ENCODE peak calls at places on chromosomes 16 and 17, in ten cellular contexts. D, Z, K, Y, G, P, O, N, B and Q are unnamed samples.

GRCh38 chr16:49216593-49216992 is 65.0 kb downstream of the CBLN1 start:
- DNase-seq in D (no peak), Z (no peak), K (no peak), Y (no peak), G (no peak), P (no peak), O (no peak), N (no peak), B (no peak), Q (no peak)

GRCh38 chr16:49158029-49158642 is 123.5 kb downstream of the CBLN1 start:
- DNase-seq in D (no peak), Z (peak; percentile 1), K (no peak), Y (peak; percentile 28), G (peak; percentile 32), P (no peak), O (peak; percentile 9), N (no peak), B (no peak), Q (no peak)

GRCh38 chr17:60598001-60598736 is 1.8 kb upstream of the PPM1D start:
- DNase-seq in D (no peak), Z (no peak), K (no peak), Y (no peak), G (peak; percentile 1), P (no peak), O (no peak), N (no peak), B (no peak), Q (no peak)

GRCh38 chr17:50206604-50207293 is 5.3 kb upstream of the COL1A1 start:
- DNase-seq in D (peak; percentile 43), Z (no peak), K (no peak), Y (no peak), G (peak; percentile 42), P (no peak), O (no peak), N (peak; percentile 97), B (peak; percentile 88), Q (no peak)

GRCh38 chr17:41651625-41652460 is 27.5 kb upstream of the KRT17 start:
- DNase-seq in D (no peak), Z (no peak), K (no peak), Y (no peak), G (peak; percentile 93), P (peak; percentile 41), O (no peak), N (peak; percentile 11), B (no peak), Q (no peak)

GRCh38 chr17:81471804-81472456 is 40.7 kb downstream of the ACTG1 start:
- DNase-seq in D (peak; percentile 89), Z (no peak), K (no peak), Y (no peak), G (peak; percentile 63), P (no peak), O (no peak), N (peak; percentile 97), B (no peak), Q (no peak)

GRCh38 chr17:56230660-56231059 is 77.4 kb downstream of the ANKFN1 start:
- DNase-seq in D (peak; percentile 17), Z (no peak), K (no peak), Y (no peak), G (no peak), P (no peak), O (no peak), N (no peak), B (no peak), Q (no peak)

GRCh38 chr16:87375426-87376135 is 8.0 kb downstream of the FBXO31 start:
- DNase-seq in D (no peak), Z (no peak), K (no peak), Y (no peak), G (no peak), P (no peak), O (no peak), N (no peak), B (peak; percentile 50), Q (no peak)

GRCh38 chr16:14572535-14572934 is 57.5 kb downstream of the PARN start:
- DNase-seq in D (no peak), Z (no peak), K (no peak), Y (no peak), G (no peak), P (no peak), O (no peak), N (no peak), B (no peak), Q (no peak)

GRCh38 chr16:4381072-4381934 is 9.7 kb downstream of the VASN start:
- DNase-seq in D (no peak), Z (no peak), K (no peak), Y (no peak), G (no peak), P (no peak), O (no peak), N (no peak), B (peak; percentile 89), Q (no peak)

GRCh38 chr16:84458606-84459516 is 45.6 kb downstream of the MEAK7 start:
- DNase-seq in D (no peak), Z (no peak), K (no peak), Y (no peak), G (no peak), P (no peak), O (no peak), N (no peak), B (peak; percentile 57), Q (no peak)

GRCh38 chr17:79027274-79027924 is 3.4 kb downstream of the C1QTNF1 start:
- DNase-seq in D (peak; percentile 11), Z (no peak), K (no peak), Y (no peak), G (no peak), P (no peak), O (no peak), N (peak; percentile 90), B (peak; percentile 66), Q (no peak)

GRCh38 chr16:67800252-67801046 is 5.9 kb downstream of the RANBP10 start:
- DNase-seq in D (no peak), Z (no peak), K (no peak), Y (peak; percentile 66), G (no peak), P (no peak), O (no peak), N (no peak), B (no peak), Q (no peak)

GRCh38 chr16:70793851-70794502 is 7.0 kb downstream of the VAC14 start:
- DNase-seq in D (no peak), Z (no peak), K (no peak), Y (no peak), G (no peak), P (no peak), O (no peak), N (no peak), B (no peak), Q (no peak)
- H3K4me1 ChIP-seq in D (no peaks in the 10 kb centered on the region), Z (peaks cover 7% of the 10 kb centered on the region), K (no peaks in the 10 kb centered on the region), Y (no peaks in the 10 kb centered on the region), G (no peaks in the 10 kb centered on the region), P (no peaks in the 10 kb centered on the region), O (no peaks in the 10 kb centered on the region), N (no peaks in the 10 kb centered on the region), B (peaks cover 2% of the 10 kb centered on the region), Q (peaks cover 13% of the 10 kb centered on the region)

GRCh38 chr17:63350364-63350763 is 95.7 kb downstream of the CYB561 start:
- DNase-seq in D (no peak), Z (no peak), K (no peak), Y (no peak), G (no peak), P (no peak), O (no peak), N (no peak), B (no peak), Q (no peak)
- H3K4me1 ChIP-seq in D (no peaks in the 10 kb centered on the region), Z (no peaks in the 10 kb centered on the region), K (no peaks in the 10 kb centered on the region), Y (no peaks in the 10 kb centered on the region), G (no peaks in the 10 kb centered on the region), P (no peaks in the 10 kb centered on the region), O (no peaks in the 10 kb centered on the region), N (peaks cover 28% of the 10 kb centered on the region), B (peaks cover 3% of the 10 kb centered on the region), Q (no peaks in the 10 kb centered on the region)

GRCh38 chr17:59431606-59432005 is 100.2 kb downstream of the YPEL2 start:
- DNase-seq in D (no peak), Z (no peak), K (no peak), Y (no peak), G (no peak), P (no peak), O (no peak), N (no peak), B (no peak), Q (no peak)

GRCh38 chr17:59426031-59426430 is 94.6 kb downstream of the YPEL2 start:
- DNase-seq in D (no peak), Z (no peak), K (no peak), Y (no peak), G (no peak), P (no peak), O (no peak), N (no peak), B (no peak), Q (no peak)

GRCh38 chr17:59427996-59428395 is 96.5 kb downstream of the YPEL2 start:
- DNase-seq in D (no peak), Z (no peak), K (no peak), Y (peak; percentile 51), G (no peak), P (no peak), O (no peak), N (no peak), B (no peak), Q (no peak)

GRCh38 chr17:59427425-59427921 is 96.0 kb downstream of the YPEL2 start:
- DNase-seq in D (no peak), Z (peak; percentile 11), K (no peak), Y (peak; percentile 63), G (no peak), P (no peak), O (no peak), N (no peak), B (no peak), Q (no peak)

GRCh38 chr17:59428896-59429460 is 97.5 kb downstream of the YPEL2 start:
- DNase-seq in D (no peak), Z (no peak), K (no peak), Y (no peak), G (no peak), P (no peak), O (no peak), N (no peak), B (no peak), Q (no peak)
- H3K4me1 ChIP-seq in D (no peaks in the 10 kb centered on the region), Z (peaks cover 5% of the 10 kb centered on the region), K (no peaks in the 10 kb centered on the region), Y (peaks cover 53% of the 10 kb centered on the region), G (no peaks in the 10 kb centered on the region), P (peaks cover 13% of the 10 kb centered on the region), O (peaks cover 3% of the 10 kb centered on the region), N (peaks cover 13% of the 10 kb centered on the region), B (peaks cover 10% of the 10 kb centered on the region), Q (peaks cover 6% of the 10 kb centered on the region)

GRCh38 chr16:69535123-69536050 is 30.4 kb upstream of the NFAT5 start:
- DNase-seq in D (no peak), Z (no peak), K (no peak), Y (no peak), G (no peak), P (no peak), O (peak; percentile 41), N (no peak), B (no peak), Q (no peak)

GRCh38 chr16:69537706-69538080 is 28.1 kb upstream of the NFAT5 start:
- DNase-seq in D (no peak), Z (no peak), K (no peak), Y (no peak), G (no peak), P (no peak), O (no peak), N (no peak), B (no peak), Q (no peak)

GRCh38 chr16:69532761-69533459 is 32.9 kb upstream of the NFAT5 start:
- DNase-seq in D (no peak), Z (no peak), K (no peak), Y (no peak), G (no peak), P (no peak), O (no peak), N (no peak), B (no peak), Q (no peak)

GRCh38 chr16:69531988-69532387 is 33.8 kb upstream of the NFAT5 start:
- DNase-seq in D (no peak), Z (no peak), K (no peak), Y (no peak), G (no peak), P (no peak), O (no peak), N (no peak), B (no peak), Q (no peak)

GRCh38 chr16:69534720-69535119 is 31.0 kb upstream of the NFAT5 start:
- DNase-seq in D (no peak), Z (no peak), K (no peak), Y (no peak), G (no peak), P (no peak), O (no peak), N (no peak), B (no peak), Q (no peak)
- H3K4me1 ChIP-seq in D (no peaks in the 10 kb centered on the region), Z (peaks cover 9% of the 10 kb centered on the region), K (peaks cover 9% of the 10 kb centered on the region), Y (peaks cover 3% of the 10 kb centered on the region), G (peaks cover 3% of the 10 kb centered on the region), P (peaks cover 32% of the 10 kb centered on the region), O (peaks cover 32% of the 10 kb centered on the region), N (peaks cover 32% of the 10 kb centered on the region), B (no peaks in the 10 kb centered on the region), Q (peaks cover 10% of the 10 kb centered on the region)